ENCODE peak calls at places on chromosomes 6 and 20, in four cellular contexts. Z is hepatocyte, F is OCI-LY7, W is GM23338. J is an unnamed sample. For H3K4me1, the result is how much of the 10 kb centered on the place peaks cover.

GRCh38 chr6:136534268-136534667 is 16.0 kb downstream of the MAP7 start:
- DNase-seq in Z (no peak), F (no peak), W (no peak), J (no peak)

GRCh38 chr6:4624726-4625125 is 151.5 kb upstream of the CDYL start:
- DNase-seq in Z (no peak), F (no peak), W (no peak), J (no peak)

GRCh38 chr6:90502866-90503407 is 83.9 kb downstream of the MAP3K7 start:
- DNase-seq in Z (peak), F (no peak), W (peak), J (no peak)

GRCh38 chr6:35725721-35726438 is 11.0 kb upstream of the ARMC12 start:
- DNase-seq in Z (peak), F (peak), W (no peak), J (peak)

GRCh38 chr6:158718431-158719126 is 68.7 kb downstream of the SYTL3 start:
- DNase-seq in Z (peak), F (peak), W (peak), J (peak)

GRCh38 chr20:4045741-4046140 is 30.4 kb upstream of the RNF24 start:
- DNase-seq in Z (no peak), F (no peak), W (no peak), J (peak)

GRCh38 chr20:62528983-62529891 is 53.4 kb upstream of the GATA5 start:
- DNase-seq in Z (no peak), F (no peak), W (no peak), J (no peak)

GRCh38 chr6:94446120-94446519 is 1026.8 kb upstream of the EPHA7 start:
- DNase-seq in Z (no peak), F (no peak), W (peak), J (no peak)

GRCh38 chr6:43772571-43773049 is 2.6 kb downstream of the VEGFA start:
- DNase-seq in Z (no peak), F (peak), W (peak), J (peak)

GRCh38 chr6:7726416-7727149 is 684 bp downstream of the BMP6 start:
- DNase-seq in Z (peak), F (peak), W (peak), J (peak)

GRCh38 chr6:6915813-6916547 is 191.8 kb upstream of the RREB1 start:
- DNase-seq in Z (peak), F (no peak), W (no peak), J (peak)

GRCh38 chr6:38161331-38161730 is 341.8 kb downstream of the ZFAND3 start:
- DNase-seq in Z (no peak), F (no peak), W (no peak), J (no peak)
- H3K4me1 ChIP-seq in Z (under half), F (under half), W (under half), J (under half)

DNA sequence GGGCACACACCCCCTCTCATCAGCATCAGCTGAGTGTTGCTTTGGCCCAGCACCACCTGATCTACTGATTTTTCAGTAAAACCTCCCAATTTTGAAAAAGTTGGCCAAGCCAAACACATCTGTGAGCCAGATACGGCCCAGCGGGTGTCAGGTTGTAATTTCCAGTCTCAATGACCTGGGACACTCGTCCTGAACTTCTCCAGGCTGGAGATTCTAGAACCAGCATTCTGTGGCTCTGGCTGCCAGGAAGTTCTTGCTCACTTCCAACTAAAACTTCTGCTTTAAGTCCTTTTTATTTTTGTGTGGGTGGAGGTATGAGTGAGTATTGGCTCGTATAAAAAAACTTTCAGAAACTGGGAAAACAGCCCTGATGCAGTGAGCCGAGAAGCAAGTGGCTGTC is 5.1 kb downstream of the KIAA1755 start:
- DNase-seq in Z (no peak), F (no peak), W (no peak), J (peak)
- H3K27ac ChIP-seq in Z (peak), F (no peak), W (no peak), J (peak)

GRCh38 chr20:25476106-25477105 is 68.9 kb downstream of the GINS1 start:
- DNase-seq in Z (no peak), F (no peak), W (no peak), J (no peak)

GRCh38 chr20:25478889-25479568 is 71.6 kb downstream of the GINS1 start:
- DNase-seq in Z (no peak), F (no peak), W (no peak), J (no peak)

GRCh38 chr20:25479638-25480037 is 72.2 kb downstream of the GINS1 start:
- DNase-seq in Z (no peak), F (no peak), W (no peak), J (no peak)

GRCh38 chr20:25480156-25480555 is 72.7 kb downstream of the GINS1 start:
- DNase-seq in Z (no peak), F (no peak), W (no peak), J (no peak)

DNA sequence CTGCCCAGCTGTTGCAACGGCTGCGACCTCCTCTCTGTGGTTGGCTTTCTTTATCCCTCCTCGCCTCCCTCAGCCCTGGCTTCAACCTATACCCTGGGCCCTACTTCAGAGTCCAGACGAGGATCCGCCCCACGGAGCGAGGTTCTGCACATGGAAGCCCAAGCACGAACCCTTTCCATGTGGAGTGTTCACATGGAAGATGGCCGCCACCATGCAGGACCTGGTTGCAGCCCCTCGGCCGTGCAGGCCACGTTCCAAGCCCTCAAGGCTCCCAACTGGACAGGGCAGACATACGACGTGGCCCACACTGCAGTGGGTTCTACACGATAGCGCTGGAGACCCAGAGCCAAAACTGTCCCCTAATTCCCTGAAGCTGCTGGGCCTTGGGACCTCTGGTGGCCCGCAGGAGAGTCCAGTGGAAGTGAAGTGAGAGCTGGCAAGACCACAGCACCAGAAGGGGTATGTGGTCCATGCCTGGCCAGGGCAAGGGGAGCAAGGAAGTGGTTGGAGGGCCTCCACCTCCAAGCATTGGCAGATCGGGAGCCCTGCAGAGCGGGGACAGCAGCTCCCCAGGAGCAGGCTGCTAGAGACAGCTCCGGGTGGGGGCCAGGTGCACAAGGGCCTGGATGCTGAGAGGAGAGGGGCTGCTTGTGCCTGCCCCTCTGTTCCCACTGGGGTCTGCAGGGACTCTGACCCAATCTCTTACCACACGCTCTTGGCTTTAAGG is 69.8 kb downstream of the GINS1 start:
- DNase-seq in Z (no peak), F (no peak), W (no peak), J (no peak)
- TF ChIP-seq EZH2phosphoT487 in Z (no peak), F (no peak), W (no peak), J (no peak)

DNA sequence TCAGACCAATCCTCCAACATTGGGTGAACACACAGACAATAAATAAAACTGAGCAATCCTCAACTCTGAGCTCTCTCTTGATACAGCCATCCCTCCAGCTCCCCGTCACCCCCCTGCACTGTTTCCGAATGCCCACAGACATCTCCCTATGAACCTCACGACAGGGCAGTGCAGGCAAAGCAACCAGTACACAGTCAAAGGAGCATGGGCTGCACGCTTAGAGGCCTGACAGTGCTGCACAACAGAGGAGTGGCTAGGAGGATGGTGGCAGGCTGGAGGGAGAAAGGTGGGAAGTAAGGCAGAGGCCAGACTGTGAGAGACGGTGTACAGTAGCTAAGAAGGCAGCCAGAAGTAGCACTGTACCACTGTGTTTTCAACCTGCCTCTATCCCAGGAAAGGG is 24.0 kb downstream of the FYN start:
- DNase-seq in Z (no peak), F (no peak), W (no peak), J (no peak)
- H3K4me1 ChIP-seq in Z (under half), F (under half), W (half or more), J (under half)

GRCh38 chr20:34877002-34877264 is 521 bp downstream of the ACSS2 start:
- DNase-seq in Z (no peak), F (no peak), W (peak), J (no peak)
- H3K27ac ChIP-seq in Z (peak), F (no peak), W (no peak), J (peak)

GRCh38 chr6:140441256-140441655 is 1066.8 kb upstream of the CITED2 start:
- DNase-seq in Z (peak), F (no peak), W (peak), J (peak)

GRCh38 chr6:140440223-140440810 is 1065.9 kb upstream of the CITED2 start:
- DNase-seq in Z (no peak), F (no peak), W (no peak), J (no peak)

GRCh38 chr6:140446241-140446640 is 1071.8 kb upstream of the CITED2 start:
- DNase-seq in Z (no peak), F (no peak), W (no peak), J (no peak)

GRCh38 chr6:140445474-140446004 is 1071.1 kb upstream of the CITED2 start:
- DNase-seq in Z (no peak), F (no peak), W (peak), J (peak)
- TF ChIP-seq EZH2phosphoT487 in Z (no peak), F (no peak), W (no peak), J (no peak)

DNA sequence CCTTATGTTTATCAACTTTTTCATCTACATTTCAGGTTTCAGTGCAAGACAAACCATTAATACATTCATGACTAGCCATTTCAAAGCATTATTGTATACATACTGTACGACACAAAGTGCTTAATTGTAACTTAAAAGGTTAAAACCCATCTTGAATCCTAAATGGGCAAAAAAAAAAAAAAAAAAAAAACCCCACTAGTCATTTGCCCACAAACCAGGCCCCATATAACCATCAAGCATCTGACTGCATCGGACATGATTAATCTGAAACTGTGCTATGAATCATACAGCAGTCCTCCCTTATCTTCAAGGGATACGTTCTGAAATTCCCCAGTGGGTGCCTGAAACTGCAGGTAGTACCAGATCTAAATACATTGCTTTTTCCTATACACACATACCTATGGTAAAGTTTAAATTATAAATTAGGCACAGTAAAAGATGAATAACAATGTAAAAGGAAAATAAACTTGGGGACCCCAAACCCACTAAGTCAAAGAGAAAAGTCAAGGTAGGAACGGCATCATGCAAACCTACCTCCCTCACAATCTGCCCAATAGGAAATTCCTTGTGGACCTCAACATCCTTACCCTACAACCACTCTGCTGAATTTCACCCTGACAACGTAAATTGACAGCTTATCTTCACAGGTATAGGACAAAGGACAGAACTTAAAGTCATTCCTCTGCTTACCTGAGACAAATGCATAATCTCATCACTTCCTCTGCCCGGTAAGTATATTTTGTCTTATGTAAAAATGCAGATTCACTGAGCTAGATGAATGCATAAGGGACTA is 14.3 kb downstream of the B4GALT5 start:
- DNase-seq in Z (peak), F (no peak), W (peak), J (peak)
- H3K4me1 ChIP-seq in Z (under half), F (half or more), W (half or more), J (half or more)

DNA sequence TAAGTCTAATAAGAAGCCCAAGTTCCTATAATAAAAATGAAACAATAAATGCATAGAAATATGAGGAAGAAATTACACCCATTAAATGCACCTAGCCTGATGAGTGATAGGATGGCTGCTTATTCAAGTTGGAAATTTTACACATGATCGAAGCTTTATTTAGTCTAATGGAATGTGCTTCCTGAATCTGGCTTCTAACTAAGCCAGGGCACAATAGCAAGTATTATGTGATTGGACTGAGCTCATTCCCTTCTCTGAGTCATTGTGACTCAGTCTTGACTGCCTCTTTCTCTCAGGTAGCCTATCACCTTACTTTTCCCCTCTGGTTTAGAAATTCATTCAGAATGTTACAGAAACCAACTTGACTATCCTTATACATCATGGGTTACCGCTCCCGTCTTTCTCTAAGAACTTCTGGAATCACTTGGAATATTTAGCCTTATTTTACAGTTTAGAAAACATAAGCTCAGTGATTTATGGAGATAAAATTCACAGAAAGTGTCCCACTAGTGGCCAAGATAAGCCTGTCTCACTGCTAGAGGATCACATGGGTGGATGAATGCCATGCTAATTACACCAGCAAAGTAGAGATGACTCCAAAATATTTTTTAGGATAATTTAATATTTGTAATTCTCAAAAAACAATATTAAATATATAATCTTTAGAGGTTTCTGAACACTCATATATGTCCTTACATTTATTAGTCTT is 505.3 kb upstream of the JAG1 start:
- DNase-seq in Z (no peak), F (no peak), W (no peak), J (peak)
- H3K27ac ChIP-seq in Z (no peak), F (no peak), W (no peak), J (no peak)

DNA sequence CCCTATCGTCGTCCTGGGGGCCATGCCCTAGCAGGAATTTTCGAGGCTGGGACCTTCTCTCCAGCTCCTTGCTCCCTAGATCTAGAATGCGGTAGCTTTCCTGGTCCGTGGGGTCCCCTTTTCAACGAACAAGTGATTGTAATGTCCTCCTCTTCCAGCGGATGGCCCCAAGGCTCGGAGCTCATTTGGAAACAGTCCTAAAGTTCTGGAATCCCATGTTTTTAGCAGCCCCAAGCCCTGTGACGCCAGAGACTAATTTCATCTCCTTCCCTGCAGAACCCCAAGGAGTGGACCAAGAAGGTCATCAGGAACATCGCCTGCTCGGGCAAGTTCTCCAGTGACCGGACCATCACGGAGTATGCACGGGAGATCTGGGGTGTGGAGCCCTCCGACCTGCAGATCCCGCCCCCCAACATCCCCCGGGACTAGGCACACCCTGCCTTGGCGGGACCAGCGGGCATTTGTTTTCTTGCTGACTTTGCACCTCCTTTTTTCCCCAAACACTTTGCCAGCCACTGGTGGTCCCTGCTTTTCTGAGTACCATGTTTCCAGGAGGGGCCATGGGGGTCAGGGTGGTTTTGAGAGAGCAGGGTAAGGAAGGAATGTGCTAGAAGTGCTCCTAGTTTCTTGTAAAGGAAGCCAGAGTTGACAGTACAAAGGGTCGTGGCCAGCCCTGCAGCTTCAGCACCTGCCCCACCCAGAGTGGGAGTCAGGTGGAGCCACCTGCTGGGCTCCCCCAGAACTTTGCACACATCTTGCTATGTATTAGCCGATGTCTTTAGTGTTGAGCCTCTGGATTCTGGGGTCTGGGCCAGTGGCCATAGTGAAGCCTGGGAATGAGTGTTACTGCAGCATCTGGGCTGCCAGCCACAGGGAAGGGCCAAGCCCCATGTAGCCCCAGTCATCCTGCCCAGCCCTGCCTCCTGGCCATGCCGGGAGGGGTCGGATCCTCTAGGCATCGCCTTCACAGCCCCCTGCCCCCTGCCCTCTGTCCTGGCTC is 48.5 kb downstream of the PYGB start:
- DNase-seq in Z (peak), F (peak), W (peak), J (peak)
- TF ChIP-seq EZH2phosphoT487 in Z (no peak), F (no peak), W (no peak), J (no peak)

J was measured in GM23248.